ENCODE peak calls at places on chromosomes 7 and 10, in seven cellular contexts. I is GM23338, T is H9, P is IMR-90, O is BE2C, J is left ventricle myocardium inferior, D is WTC11. W is an unnamed sample.

GRCh38 chr7:149489391-149490024 is 8.1 kb downstream of the ZNF746 start:
- DNase-seq in D (peak; percentile 42), O (no peak), J (no peak), P (no peak), I (peak; percentile 43), T (no peak), W (no peak)

GRCh38 chr7:154789404-154789803 is 213.5 kb downstream of the PAXIP1 start:
- DNase-seq in D (no peak), O (peak; percentile 88), T (no peak), P (no peak), I (no peak), J (no peak), W (no peak)

GRCh38 chr7:3725660-3726059 is 424.6 kb downstream of the SDK1 start:
- DNase-seq in I (no peak), T (no peak), O (no peak), D (no peak), J (no peak), P (no peak), W (no peak)

GRCh38 chr7:31710171-31710570 is 23.2 kb downstream of the PPP1R17 start:
- DNase-seq in D (no peak), J (no peak), T (peak; percentile 43), I (peak; percentile 80), O (no peak), P (no peak), W (no peak)

GRCh38 chr10:84194424-84195043 is at the start of gene CDHR1:
- DNase-seq in P (no peak), T (peak; percentile 82), O (peak; percentile 55), I (peak; percentile 85), J (peak; percentile 46), D (peak; percentile 73), W (peak; percentile 71)

GRCh38 chr10:89283988-89284475 is 17.8 kb upstream of the IFIT2 start:
- DNase-seq in O (peak; percentile 81), P (peak; percentile 81), J (peak; percentile 59), I (peak; percentile 51), D (no peak), T (peak; percentile 50), W (no peak)

GRCh38 chr7:125663961-125664360 is 734.3 kb upstream of the POT1 start:
- DNase-seq in P (no peak), T (no peak), O (no peak), I (no peak), J (no peak), D (no peak), W (no peak)

GRCh38 chr7:42572046-42572445 is 335.0 kb upstream of the GLI3 start:
- DNase-seq in I (no peak), T (no peak), D (no peak), P (no peak), J (no peak), O (no peak), W (no peak)

GRCh38 chr7:80548790-80549530 is 37.1 kb upstream of the GNAT3 start:
- DNase-seq in D (no peak), O (no peak), J (no peak), I (no peak), T (no peak), P (peak; percentile 3), W (no peak)

GRCh38 chr10:7085147-7085912 is 325.5 kb downstream of the SFMBT2 start:
- DNase-seq in P (peak; percentile 64), D (no peak), J (no peak), T (no peak), O (no peak), I (no peak), W (no peak)

GRCh38 chr10:75530337-75530736 is 98.9 kb downstream of the LRMDA start:
- DNase-seq in O (no peak), J (no peak), T (no peak), P (no peak), I (no peak), D (no peak), W (no peak)

GRCh38 chr7:16416289-16417282 is 4.8 kb downstream of the CRPPA start:
- DNase-seq in D (no peak), T (no peak), O (no peak), J (no peak), I (no peak), P (peak; percentile 67), W (no peak)

GRCh38 chr7:56053993-56054392 is 2.4 kb downstream of the CCT6A start:
- DNase-seq in T (no peak), I (no peak), D (no peak), P (no peak), J (no peak), O (no peak), W (no peak)

GRCh38 chr7:27661776-27662489 is 750 bp downstream of the HIBADH start:
- DNase-seq in T (no peak), D (peak; percentile 30), J (peak; percentile 24), I (peak; percentile 61), O (peak; percentile 25), P (peak; percentile 19), W (no peak)

GRCh38 chr7:130219871-130220270 is 12.2 kb downstream of the SSMEM1 start:
- DNase-seq in J (no peak), O (no peak), P (no peak), T (no peak), I (no peak), D (no peak), W (no peak)

GRCh38 chr7:30914611-30915601 is 3.3 kb downstream of the AQP1 start:
- DNase-seq in J (no peak), T (no peak), I (no peak), P (peak; percentile 33), D (no peak), O (peak; percentile 59), W (no peak)

GRCh38 chr7:146764458-146764857 is 647.9 kb downstream of the CNTNAP2 start:
- DNase-seq in T (no peak), J (no peak), I (no peak), P (no peak), O (no peak), D (no peak), W (no peak)

GRCh38 chr7:151381333-151382078 is 28.3 kb downstream of the WDR86 start:
- DNase-seq in D (peak; percentile 74), T (peak; percentile 82), I (peak; percentile 85), O (peak; percentile 63), P (no peak), J (no peak), W (no peak)

GRCh38 chr10:122983898-122984297 is 3.7 kb downstream of the PSTK start:
- DNase-seq in D (no peak), O (no peak), I (no peak), T (no peak), J (no peak), P (no peak), W (no peak)

GRCh38 chr10:122980209-122981065 is at the start of gene PSTK:
- DNase-seq in P (peak; percentile 92), O (peak; percentile 90), I (peak; percentile 90), D (peak; percentile 87), T (peak; percentile 94), J (peak; percentile 91), W (peak; percentile 95)

GRCh38 chr10:122986340-122986739 is 6.1 kb downstream of the PSTK start:
- DNase-seq in I (no peak), J (no peak), T (no peak), O (no peak), P (peak; percentile 9), D (no peak), W (no peak)

GRCh38 chr10:122984708-122985107 is 4.5 kb downstream of the PSTK start:
- DNase-seq in J (no peak), T (no peak), O (no peak), D (no peak), I (no peak), P (no peak), W (no peak)

DNA sequence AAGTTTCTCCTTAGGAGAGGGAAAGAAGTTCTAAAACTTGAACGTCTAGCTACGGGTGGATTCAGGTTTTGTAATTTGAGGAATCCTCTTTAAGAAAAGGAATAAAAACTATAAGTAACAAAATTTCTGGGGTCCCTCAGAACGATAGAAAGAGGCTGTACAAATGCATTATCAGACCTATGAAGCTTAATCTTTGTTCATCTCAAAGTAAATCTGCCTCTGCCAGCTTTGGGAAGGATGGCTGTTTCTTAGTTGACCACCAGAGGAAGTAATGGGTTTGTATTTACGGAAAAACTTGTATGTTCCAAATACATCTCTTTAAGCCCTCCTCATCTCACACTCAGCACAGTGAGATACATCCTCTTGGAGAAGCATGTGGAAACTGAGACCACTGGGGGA is 864 bp downstream of the PSTK start:
- DNase-seq in T (no peak), P (peak; percentile 53), D (no peak), I (peak; percentile 69), J (no peak), O (no peak), W (no peak)
- TF ChIP-seq CTCF in T (peak; percentile 65), P (peak; percentile 44), D (no peak), I (peak; percentile 62), J (peak; percentile 30), O (peak; percentile 53), W (peak; percentile 5)

DNA sequence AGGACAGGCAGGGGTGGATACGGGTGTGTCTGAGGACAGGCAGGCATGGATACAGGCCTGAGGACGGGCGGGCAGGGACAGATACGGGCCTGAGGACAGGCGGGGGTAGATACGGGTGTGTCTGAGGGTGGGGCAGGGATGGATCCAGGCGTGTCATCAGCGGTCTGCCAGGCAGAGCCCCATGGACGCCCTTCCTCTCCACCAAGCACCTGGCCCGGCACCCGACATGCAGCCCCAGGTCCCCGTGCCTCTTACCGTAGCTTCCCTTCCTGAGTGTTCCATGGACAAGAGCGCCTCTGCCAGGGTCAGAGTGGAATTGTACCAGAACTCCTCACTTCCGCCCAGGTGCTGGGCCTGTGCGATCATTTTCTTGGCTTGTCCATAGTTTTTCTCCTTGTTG is 74.6 kb upstream of the NKX6-2 start:
- DNase-seq in T (peak; percentile 38), O (no peak), I (peak; percentile 30), D (peak; percentile 39), J (peak; percentile 11), P (no peak), W (no peak)
- TF ChIP-seq CTCF in T (peak; percentile 44), O (no peak), I (peak; percentile 25), D (no peak), J (no peak), P (no peak), W (no peak)

DNA sequence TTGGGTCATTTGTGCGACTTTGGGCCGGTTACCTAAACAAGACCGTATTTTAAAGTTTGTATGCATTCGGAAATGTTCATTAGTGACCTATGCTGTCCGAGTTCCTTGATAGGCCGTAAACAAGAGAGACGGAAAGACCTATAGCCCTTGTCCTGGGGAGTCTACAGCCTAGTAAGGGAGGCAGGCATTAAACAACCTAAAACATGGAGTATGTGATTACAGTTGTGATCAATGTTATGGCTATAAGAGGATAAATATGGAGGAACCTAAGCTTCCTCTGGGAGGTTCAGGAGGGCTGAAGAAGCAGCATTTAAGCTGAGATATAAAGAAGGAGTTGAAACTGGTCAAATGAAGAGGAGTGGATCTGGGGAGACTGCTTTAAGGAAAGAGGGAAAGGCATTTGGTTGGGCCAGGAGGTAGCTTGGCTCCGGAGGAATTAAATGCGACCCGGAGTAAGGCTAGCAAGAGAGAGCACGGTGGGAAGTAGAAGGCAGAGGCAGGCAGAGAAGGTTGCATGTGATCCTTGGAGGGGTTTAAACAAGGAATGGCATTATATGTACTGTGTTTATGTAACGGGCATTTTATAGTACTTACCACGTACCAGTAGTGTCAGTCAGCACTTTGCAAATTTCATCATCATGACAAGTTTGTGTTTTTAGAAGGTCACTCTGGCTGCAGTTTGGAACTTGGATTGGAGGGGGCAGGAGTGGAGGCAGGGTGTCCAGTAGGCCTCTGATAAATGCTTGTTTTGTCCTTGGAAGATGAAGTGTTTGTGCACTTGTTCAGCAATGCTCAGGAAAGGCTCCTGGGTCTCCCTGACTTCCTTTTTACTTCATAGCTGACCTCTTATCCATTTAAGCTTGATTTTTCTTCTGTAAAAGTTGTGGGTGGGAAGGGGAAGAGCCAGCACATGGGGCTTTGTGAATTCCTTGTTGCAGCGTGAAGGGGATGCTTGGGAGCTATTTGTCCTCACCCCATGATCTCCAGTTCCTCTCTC is 1.0 kb upstream of the AVPI1 start:
- DNase-seq in P (peak; percentile 93), O (no peak), T (no peak), D (no peak), J (no peak), I (peak; percentile 24), W (no peak)
- TF ChIP-seq CTCF in P (no peak), O (no peak), T (no peak), D (no peak), J (no peak), I (no peak), W (no peak)

GRCh38 chr7:24401628-24402593 is 117.9 kb downstream of the NPY start:
- DNase-seq in P (peak; percentile 40), O (no peak), T (no peak), I (no peak), J (no peak), D (no peak), W (no peak)
- TF ChIP-seq CTCF in P (peak; percentile 53), O (peak; percentile 55), T (peak; percentile 63), I (peak; percentile 61), J (peak; percentile 51), D (no peak), W (peak; percentile 59)